ENCODE peak calls at places on chromosome 15, in six cellular contexts. E is nephron progenitor cell, A is ovary, Y is Calu3, D is HFFc6, W is GM23338. O is an unnamed sample.

GRCh38 chr15:54388746-54389145 is 410.5 kb downstream of the UNC13C start:
- DNase-seq in E (no peak), A (no peak), Y (no peak), D (no peak), W (no peak), O (no peak)

GRCh38 chr15:37764733-37765191 is 169.7 kb upstream of the TMCO5A start:
- DNase-seq in E (peak), A (no peak), Y (peak), D (peak), W (peak), O (peak)

GRCh38 chr15:57652481-57652880 is 54.0 kb upstream of the POLR2M start:
- DNase-seq in E (no peak), A (no peak), Y (no peak), D (no peak), W (no peak), O (no peak)

GRCh38 chr15:79381593-79381992 is 50.5 kb upstream of the MINAR1 start:
- DNase-seq in E (no peak), A (no peak), Y (no peak), D (no peak), W (no peak), O (no peak)

GRCh38 chr15:28914483-28915023 is 28.8 kb downstream of the APBA2 start:
- DNase-seq in E (no peak), A (no peak), Y (no peak), D (no peak), W (no peak), O (no peak)

GRCh38 chr15:41780727-41781126 is 6.4 kb downstream of the MAPKBP1 start:
- DNase-seq in E (no peak), A (no peak), Y (no peak), D (no peak), W (no peak), O (no peak)

GRCh38 chr15:49889525-49889924 is 229.5 kb downstream of the ATP8B4 start:
- DNase-seq in E (no peak), A (no peak), Y (no peak), D (no peak), W (no peak), O (no peak)

GRCh38 chr15:34049096-34049495 is 10.1 kb upstream of the AVEN start:
- DNase-seq in E (no peak), A (no peak), Y (no peak), D (peak), W (no peak), O (peak)

GRCh38 chr15:50116477-50116876 is 2.6 kb downstream of the ATP8B4 start:
- DNase-seq in E (no peak), A (no peak), Y (peak), D (peak), W (peak), O (peak)

GRCh38 chr15:31574761-31575160 is 248.1 kb downstream of the KLF13 start:
- DNase-seq in E (no peak), A (no peak), Y (no peak), D (no peak), W (peak), O (no peak)

GRCh38 chr15:89556413-89557262 is 18.6 kb upstream of the TICRR start:
- DNase-seq in E (peak), A (peak), Y (peak), D (peak), W (peak), O (peak)

GRCh38 chr15:48109856-48110531 is 10.8 kb upstream of the SLC24A5 start:
- DNase-seq in E (no peak), A (no peak), Y (no peak), D (no peak), W (peak), O (no peak)

GRCh38 chr15:93829115-93829849 is 402.1 kb upstream of the MCTP2 start:
- DNase-seq in E (no peak), A (no peak), Y (no peak), D (no peak), W (no peak), O (peak)

GRCh38 chr15:70062321-70062956 is 35.3 kb downstream of the TLE3 start:
- DNase-seq in E (peak), A (peak), Y (peak), D (peak), W (no peak), O (peak)

GRCh38 chr15:56817266-56817665 is 84.0 kb upstream of the ZNF280D start:
- DNase-seq in E (no peak), A (no peak), Y (no peak), D (peak), W (peak), O (peak)

GRCh38 chr15:67082007-67082536 is 16.7 kb downstream of the SMAD3 start:
- DNase-seq in E (no peak), A (no peak), Y (no peak), D (no peak), W (no peak), O (no peak)

GRCh38 chr15:57873564-57874209 is 167.2 kb downstream of the POLR2M start:
- DNase-seq in E (no peak), A (no peak), Y (no peak), D (peak), W (no peak), O (peak)

GRCh38 chr15:31271706-31272557 is 54.7 kb upstream of the KLF13 start:
- DNase-seq in E (no peak), A (no peak), Y (no peak), D (no peak), W (no peak), O (no peak)

GRCh38 chr15:36758800-36759199 is 179.4 kb downstream of the CDIN1 start:
- DNase-seq in E (no peak), A (no peak), Y (no peak), D (no peak), W (no peak), O (no peak)

GRCh38 chr15:26702381-26702780 is 70.5 kb downstream of the GABRB3 start:
- DNase-seq in E (no peak), A (no peak), Y (no peak), D (no peak), W (no peak), O (no peak)

GRCh38 chr15:27873039-27873438 is 226.1 kb downstream of the OCA2 start:
- DNase-seq in E (no peak), A (no peak), Y (no peak), D (no peak), W (no peak), O (no peak)

GRCh38 chr15:60179786-60180391 is 175.8 kb downstream of the FOXB1 start:
- DNase-seq in E (peak), A (no peak), Y (peak), D (peak), W (peak), O (peak)

GRCh38 chr15:70343961-70344360 is 246.2 kb upstream of the TLE3 start:
- DNase-seq in E (no peak), A (no peak), Y (no peak), D (no peak), W (no peak), O (no peak)

GRCh38 chr15:25850154-25851111 is 12.7 kb downstream of the ATP10A start:
- DNase-seq in E (peak), A (peak), Y (peak), D (peak), W (peak), O (peak)

GRCh38 chr15:60634815-60635214 is 155.9 kb upstream of the ICE2 start:
- DNase-seq in E (no peak), A (no peak), Y (no peak), D (no peak), W (no peak), O (no peak)

GRCh38 chr15:59594493-59594942 is 17.1 kb upstream of the GCNT3 start:
- DNase-seq in E (no peak), A (peak), Y (peak), D (peak), W (no peak), O (peak)

DNA sequence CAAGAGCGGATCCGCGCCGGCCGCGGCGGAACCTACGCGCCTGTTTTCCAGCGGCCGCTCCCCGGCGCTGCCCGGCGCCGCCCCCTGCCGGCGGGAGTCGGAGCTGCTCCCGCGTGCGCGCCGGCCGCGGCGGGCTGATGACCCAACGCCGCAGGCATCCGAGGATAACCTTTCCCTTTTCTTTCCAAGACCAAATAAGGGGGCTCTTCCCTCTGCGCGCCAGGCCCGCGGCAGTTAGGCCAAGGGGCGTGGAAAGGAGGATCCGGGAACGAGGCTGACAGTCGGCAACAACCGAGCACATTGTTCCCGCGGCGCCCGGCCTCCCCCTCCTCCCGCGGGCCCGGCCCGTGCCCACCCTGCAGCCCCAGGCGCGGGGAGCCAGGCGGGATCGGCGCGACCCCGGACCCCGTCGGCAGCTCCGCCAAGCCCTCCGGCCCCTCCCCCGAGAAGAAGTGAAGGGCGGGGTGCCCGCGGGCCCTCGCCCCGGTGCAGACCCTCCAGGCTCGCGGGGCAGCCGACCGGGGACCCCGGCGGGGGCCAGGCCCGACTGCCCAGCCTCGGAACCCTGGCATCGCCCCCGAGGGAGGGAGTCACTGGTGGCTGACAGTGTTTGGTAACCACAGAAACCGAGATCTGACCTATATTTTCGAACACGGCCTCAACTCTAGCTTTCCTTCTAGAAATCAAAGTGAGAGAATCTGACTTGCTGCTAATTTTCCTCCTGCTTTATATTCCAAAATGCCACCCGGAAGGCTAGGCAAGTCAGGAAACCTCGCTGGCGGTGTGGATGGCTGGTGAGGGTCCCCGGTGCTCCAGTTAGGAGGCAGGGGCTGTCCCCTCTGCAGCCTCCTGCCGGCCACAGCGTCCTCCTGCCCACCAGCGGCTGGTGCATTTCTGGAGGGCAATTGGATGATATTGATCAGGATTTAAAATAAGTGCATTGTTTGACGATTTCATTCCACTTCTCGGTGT is 45.6 kb upstream of the SYNM start:
- DNase-seq in E (peak), A (peak), Y (peak), D (peak), W (peak), O (peak)
- TF ChIP-seq CTCF in E (peak), A (peak), Y (peak), D (peak), W (peak), O (peak)

GRCh38 chr15:74311734-74312444 is 55.6 kb downstream of the CYP11A1 start:
- DNase-seq in E (peak), A (no peak), Y (peak), D (peak), W (peak), O (no peak)
- TF ChIP-seq CTCF in E (peak), A (no peak), Y (peak), D (peak), W (peak), O (peak)

GRCh38 chr15:71780349-71780976 is 29.9 kb upstream of the NR2E3 start:
- DNase-seq in E (peak), A (peak), Y (peak), D (peak), W (peak), O (peak)
- TF ChIP-seq CTCF in E (peak), A (no peak), Y (peak), D (peak), W (peak), O (peak)

GRCh38 chr15:51281368-51281967 is 56.9 kb downstream of the CYP19A1 start:
- DNase-seq in E (peak), A (no peak), Y (peak), D (peak), W (peak), O (peak)
- TF ChIP-seq CTCF in E (peak), A (no peak), Y (peak), D (peak), W (peak), O (peak)

GRCh38 chr15:32649336-32649735 is 7.8 kb downstream of the SCG5 start:
- DNase-seq in E (no peak), A (no peak), Y (no peak), D (peak), W (peak), O (peak)
- TF ChIP-seq CTCF in E (peak), A (no peak), Y (no peak), D (peak), W (peak), O (peak)

O was measured in fibroblast of mammary gland.